ENCODE peak calls at places on chromosomes 3 and 15, in eight cellular contexts. R, C, M, F, U, D, Y and G are unnamed samples.

GRCh38 chr3:52528596-52529375 is 4.9 kb downstream of the NT5DC2 start:
- DNase-seq in F (peak), R (no peak), C (no peak), U (no peak), M (no peak), Y (no peak), D (no peak), G (no peak)

GRCh38 chr15:29056839-29057450 is 171.2 kb downstream of the APBA2 start:
- DNase-seq in Y (no peak), F (peak), D (no peak), R (no peak), M (no peak), C (no peak), U (no peak), G (no peak)

GRCh38 chr3:13496879-13497278 is 16.8 kb downstream of the HDAC11 start:
- DNase-seq in M (no peak), R (no peak), F (no peak), Y (no peak), U (no peak), D (no peak), C (no peak), G (no peak)

GRCh38 chr3:141383555-141384129 is 15.3 kb downstream of the ZBTB38 start:
- DNase-seq in U (no peak), C (no peak), R (no peak), M (no peak), D (peak), F (no peak), Y (no peak), G (no peak)

GRCh38 chr15:86572368-86572841 is 492.7 kb downstream of the AGBL1 start:
- DNase-seq in F (peak), M (no peak), C (no peak), U (no peak), Y (no peak), R (no peak), D (no peak), G (no peak)

GRCh38 chr3:40989141-40990061 is 209.9 kb upstream of the CTNNB1 start:
- DNase-seq in D (no peak), F (no peak), C (no peak), R (no peak), M (no peak), U (no peak), Y (no peak), G (no peak)

GRCh38 chr15:40047413-40048154 is 8.6 kb upstream of the SRP14 start:
- DNase-seq in F (peak), R (peak), U (peak), D (peak), M (peak), Y (peak), C (no peak), G (peak)

GRCh38 chr3:10783360-10784346 is 32.4 kb upstream of the SLC6A11 start:
- DNase-seq in R (peak), C (peak), U (peak), Y (no peak), M (no peak), F (peak), D (peak), G (no peak)

GRCh38 chr3:30319713-30320112 is 286.7 kb upstream of the TGFBR2 start:
- DNase-seq in C (peak), R (peak), F (peak), U (peak), D (peak), M (peak), Y (no peak), G (peak)

GRCh38 chr3:16216373-16216935 is 42.0 kb downstream of the GALNT15 start:
- DNase-seq in C (no peak), U (no peak), F (no peak), Y (no peak), M (no peak), D (no peak), R (no peak), G (no peak)

GRCh38 chr3:52237006-52237658 is 1.8 kb downstream of the TWF2 start:
- DNase-seq in U (peak), M (no peak), F (peak), Y (no peak), D (no peak), R (no peak), C (no peak), G (no peak)

GRCh38 chr15:67775998-67776397 is 49.3 kb upstream of the SKOR1 start:
- DNase-seq in M (no peak), U (no peak), D (no peak), Y (no peak), R (no peak), F (no peak), C (no peak), G (no peak)